ENCODE peak calls at places on chromosomes 12 and 14, in ten cellular contexts. T, W, L, R, S, Q, E, O, A and N are unnamed samples.

GRCh38 chr12:79573820-79574219 is 116.9 kb downstream of the PAWR start:
- DNase-seq in T (no peak), R (no peak), S (no peak), L (no peak), W (no peak), Q (no peak), A (no peak), O (no peak), E (no peak), N (no peak)

GRCh38 chr14:61034416-61035100 is 53.5 kb downstream of the SLC38A6 start:
- DNase-seq in E (no peak), A (peak), W (no peak), O (no peak), T (no peak), R (no peak), Q (no peak), S (no peak), L (no peak), N (no peak)

GRCh38 chr14:93044601-93045000 is 71.1 kb downstream of the ITPK1 start:
- DNase-seq in L (no peak), A (peak), O (no peak), T (no peak), S (no peak), E (no peak), Q (no peak), R (no peak), W (no peak), N (no peak)

GRCh38 chr12:112236386-112236785 is 111.0 kb downstream of the TRAFD1 start:
- DNase-seq in W (no peak), A (no peak), T (no peak), L (no peak), O (peak), Q (no peak), E (no peak), S (no peak), R (no peak), N (no peak)

GRCh38 chr12:69698769-69699540 is at the start of gene BEST3:
- DNase-seq in Q (no peak), L (no peak), R (no peak), S (no peak), O (no peak), T (no peak), A (no peak), W (no peak), E (no peak), N (no peak)

GRCh38 chr14:99267871-99268775 is 3.9 kb downstream of the BCL11B start:
- DNase-seq in E (peak), S (no peak), W (no peak), R (no peak), L (no peak), T (no peak), A (no peak), Q (no peak), O (no peak), N (peak)

GRCh38 chr12:14239350-14239934 is 126.0 kb upstream of the ATF7IP start:
- DNase-seq in L (no peak), E (no peak), T (peak), S (no peak), R (no peak), Q (no peak), A (peak), W (no peak), O (peak), N (peak)

GRCh38 chr12:30784508-30784907 is 29.8 kb upstream of the CAPRIN2 start:
- DNase-seq in A (no peak), T (no peak), O (no peak), E (no peak), S (no peak), W (no peak), L (no peak), Q (no peak), R (no peak), N (no peak)

GRCh38 chr12:132899033-132899432 is 11.6 kb upstream of the CHFR start:
- DNase-seq in E (no peak), W (no peak), L (no peak), A (no peak), S (no peak), Q (no peak), O (no peak), T (no peak), R (no peak), N (no peak)

GRCh38 chr14:29242755-29243340 is 476.3 kb downstream of the FOXG1 start:
- DNase-seq in W (no peak), Q (no peak), T (no peak), A (no peak), S (no peak), L (no peak), E (no peak), R (peak), O (peak), N (no peak)

GRCh38 chr14:90606434-90606833 is 209.6 kb downstream of the CALM1 start:
- DNase-seq in O (no peak), T (no peak), S (no peak), W (no peak), R (no peak), Q (no peak), E (no peak), L (no peak), A (no peak), N (no peak)

GRCh38 chr12:100427078-100427477 is 46.6 kb upstream of the NR1H4 start:
- DNase-seq in S (no peak), R (peak), L (no peak), T (peak), O (peak), A (no peak), E (no peak), W (no peak), Q (no peak), N (no peak)

GRCh38 chr14:92984896-92985295 is 61.9 kb downstream of the CHGA start:
- DNase-seq in Q (no peak), A (no peak), O (no peak), T (no peak), W (no peak), E (no peak), S (no peak), L (no peak), R (no peak), N (no peak)

GRCh38 chr12:15854916-15855315 is 27.3 kb upstream of the STRAP start:
- DNase-seq in W (no peak), L (peak), A (no peak), S (no peak), O (no peak), R (no peak), E (no peak), T (no peak), Q (no peak), N (no peak)

GRCh38 chr12:119990382-119990874 is 1.4 kb downstream of the BICDL1 start:
- DNase-seq in L (no peak), O (no peak), T (no peak), A (peak), S (no peak), Q (no peak), E (no peak), W (no peak), R (no peak), N (peak)